ENCODE peak calls at places on chromosomes 4 and X, in four cellular contexts. O is heart left ventricle, V is DND-41, H is mammary epithelial cell. N is an unnamed sample.

GRCh38 chrX:47771473-47771872 is 65.2 kb upstream of the ZNF81 start:
- DNase-seq in V (no peak), O (no peak), H (no peak), N (no peak)

GRCh38 chr4:74032064-74032463 is 6.4 kb downstream of the CXCL3 start:
- DNase-seq in O (no peak), H (no peak), V (no peak), N (no peak)

GRCh38 chrX:136163694-136164093 is 16.4 kb downstream of the FHL1 start:
- DNase-seq in V (no peak), H (no peak), O (no peak), N (peak; percentile 28)

GRCh38 chr4:62548108-62548524 is 1348.0 kb downstream of the ADGRL3 start:
- DNase-seq in V (no peak), H (no peak), O (peak; percentile 39), N (no peak)

GRCh38 chr4:75557696-75558095 is 1.8 kb downstream of the ODAPH start:
- DNase-seq in O (no peak), H (no peak), V (no peak), N (no peak)

GRCh38 chr4:105894570-105895323 is 524 bp upstream of the NPNT start:
- DNase-seq in H (peak; percentile 10), O (peak; percentile 17), V (no peak), N (no peak)

GRCh38 chrX:102745513-102746133 is 25.1 kb downstream of the GPRASP3 start:
- DNase-seq in H (no peak), O (peak; percentile 16), V (no peak), N (no peak)

GRCh38 chrX:136608295-136608933 is 39.5 kb upstream of the CD40LG start:
- DNase-seq in H (peak; percentile 20), O (peak; percentile 17), V (peak; percentile 55), N (peak; percentile 9)

GRCh38 chr4:56655209-56655626 is 25.9 kb downstream of the HOPX start:
- DNase-seq in O (no peak), V (no peak), H (no peak), N (peak; percentile 30)

GRCh38 chrX:38561126-38561868 is at the start of gene TSPAN7:
- DNase-seq in O (peak; percentile 82), V (peak; percentile 82), H (peak; percentile 43), N (peak; percentile 80)

GRCh38 chr4:113976937-113977855 is 2.3 kb downstream of the ARSJ start:
- DNase-seq in V (no peak), O (no peak), H (peak; percentile 12), N (peak; percentile 52)

GRCh38 chrX:11244641-11245040 is 48.6 kb upstream of the AMELX start:
- DNase-seq in O (no peak), H (peak; percentile 52), V (no peak), N (peak; percentile 72)

GRCh38 chrX:69119122-69119521 is 46.1 kb downstream of the PJA1 start:
- DNase-seq in H (no peak), O (no peak), V (peak; percentile 5), N (no peak)

GRCh38 chr4:8908206-8908893 is 36.7 kb upstream of the HMX1 start:
- DNase-seq in O (peak; percentile 9), V (no peak), H (no peak), N (no peak)

GRCh38 chr4:99723555-99724450 is 66.2 kb upstream of the C4orf54 start:
- DNase-seq in V (no peak), O (peak; percentile 59), H (peak; percentile 90), N (peak; percentile 22)

GRCh38 chr4:146244496-146244895 is 30.2 kb downstream of the REELD1 start:
- DNase-seq in V (no peak), O (no peak), H (no peak), N (no peak)

GRCh38 chr4:38980903-38981676 is 51.1 kb downstream of the TMEM156 start:
- DNase-seq in H (no peak), V (no peak), O (no peak), N (peak; percentile 78)

GRCh38 chr4:148112231-148112982 is 329.8 kb downstream of the NR3C2 start:
- DNase-seq in H (peak; percentile 44), O (no peak), V (no peak), N (peak; percentile 61)

GRCh38 chrX:16786791-16787735 is 797 bp downstream of the TXLNG start:
- DNase-seq in O (peak; percentile 18), V (peak; percentile 37), H (peak; percentile 19), N (peak; percentile 61)

GRCh38 chr4:80192937-80193336 is 4.4 kb upstream of the PRDM8 start:
- DNase-seq in H (peak; percentile 55), V (no peak), O (no peak), N (peak; percentile 92)

GRCh38 chrX:71514367-71515038 is 18.4 kb upstream of the OGT start:
- DNase-seq in H (no peak), O (no peak), V (no peak), N (no peak)

GRCh38 chr4:183783933-183784622 is 121.0 kb upstream of the STOX2 start:
- DNase-seq in O (peak; percentile 34), H (peak; percentile 33), V (no peak), N (peak; percentile 7)
- H3K4me3 ChIP-seq in O (no peak overlapping the region), H (no peak overlapping the region), V (no peak overlapping the region), N (no peak overlapping the region)

DNA sequence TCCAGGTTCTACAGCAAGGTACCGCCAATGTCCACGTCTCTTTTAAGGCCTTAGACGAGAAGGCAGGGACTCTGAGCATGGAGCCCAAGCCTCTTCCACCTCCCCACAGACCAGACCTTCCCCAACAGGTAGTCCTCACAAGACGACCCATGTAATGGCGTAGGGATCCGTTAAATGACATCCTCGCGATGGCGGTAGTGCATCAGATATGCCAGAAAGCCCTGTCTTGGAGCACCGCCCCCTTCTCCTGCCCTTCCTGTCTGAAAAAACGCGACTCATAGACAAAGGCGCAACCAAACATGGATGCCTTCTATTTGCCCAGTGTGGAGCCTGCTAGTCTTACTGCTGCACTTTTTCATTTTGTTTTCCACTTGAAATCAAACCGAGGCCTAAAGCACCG is 185.4 kb downstream of the OR13H1 start:
- DNase-seq in O (no peak), V (no peak), H (peak; percentile 76), N (no peak)
- TF ChIP-seq CTCF in O (no peak), V (no peak), H (peak; percentile 18), N (no peak)

GRCh38 chrX:1451251-1451675 is 1.4 kb downstream of the ASMTL start:
- DNase-seq in O (peak; percentile 22), H (no peak), V (no peak), N (no peak)

GRCh38 chrX:1453390-1453783 is 678 bp upstream of the ASMTL start:
- DNase-seq in O (no peak), H (no peak), V (no peak), N (peak; percentile 55)

GRCh38 chrX:1453951-1454785 is 1.5 kb upstream of the ASMTL start:
- DNase-seq in V (peak; percentile 94), O (peak; percentile 86), H (peak; percentile 67), N (peak; percentile 91)

GRCh38 chrX:1451676-1452496 is 823 bp downstream of the ASMTL start:
- DNase-seq in O (peak; percentile 28), V (peak; percentile 35), H (no peak), N (no peak)

GRCh38 chrX:1452497-1453389 is at the start of gene ASMTL:
- DNase-seq in V (peak; percentile 99), O (peak; percentile 99), H (peak; percentile 97), N (peak; percentile 98)
- H3K4me3 ChIP-seq in V (peak within 1 kb of the TSS; percentile 83), O (peak within 1 kb of the TSS; percentile 72), H (peak within 1 kb of the TSS; percentile 68), N (peak within 1 kb of the TSS; percentile 65)

DNA sequence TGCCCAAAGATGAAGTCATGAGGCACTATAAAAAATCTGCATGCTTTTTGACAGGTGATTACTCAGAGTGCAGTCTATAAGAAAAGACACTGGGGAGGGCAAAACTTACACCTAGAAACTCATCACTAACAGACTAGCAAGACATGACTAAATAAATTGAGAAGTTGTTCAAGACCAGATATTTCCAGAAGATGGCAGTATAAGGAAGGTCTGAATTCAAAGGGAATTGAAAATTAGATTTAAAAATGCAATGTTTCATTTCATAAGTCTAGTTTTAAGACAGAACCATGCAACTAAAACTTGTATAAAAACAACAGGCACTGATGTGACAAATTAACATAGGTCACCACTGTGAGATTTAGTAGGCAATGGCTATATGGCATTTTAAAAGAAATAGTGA is 232.5 kb upstream of the POF1B start:
- DNase-seq in V (no peak), O (no peak), H (peak; percentile 1), N (peak; percentile 6)
- TF ChIP-seq CTCF in V (peak; percentile 49), O (peak; percentile 13), H (peak; percentile 35), N (no peak)

GRCh38 chrX:63581906-63582305 is 203.1 kb downstream of the ARHGEF9 start:
- DNase-seq in H (no peak), O (no peak), V (no peak), N (no peak)
- H3K4me3 ChIP-seq in H (no peak overlapping the region), O (no peak overlapping the region), V (no peak overlapping the region), N (no peak overlapping the region)

GRCh38 chr4:41432889-41433288 is 105.1 kb upstream of the LIMCH1 start:
- DNase-seq in O (no peak), V (no peak), H (peak; percentile 4), N (peak; percentile 69)
- TF ChIP-seq CTCF in O (no peak), V (no peak), H (no peak), N (no peak)

GRCh38 chr4:119025440-119025839 is 110.2 kb upstream of the MYOZ2 start:
- DNase-seq in O (no peak), H (peak; percentile 74), V (no peak), N (peak; percentile 86)
- H3K4me3 ChIP-seq in O (no peak overlapping the region), H (peak overlapping the region; percentile 15), V (no peak overlapping the region), N (peak overlapping the region; percentile 0)